ENCODE peak calls at places on chromosomes 16 and 17, in four cellular contexts. T, Z, J and H are unnamed samples.

GRCh38 chr17:72249441-72249840 is 128.6 kb downstream of the SOX9 start:
- DNase-seq in T (no peak), Z (no peak), J (no peak), H (no peak)

GRCh38 chr16:83515395-83515794 is 292.4 kb upstream of the HSBP1 start:
- DNase-seq in T (no peak), Z (no peak), J (no peak), H (no peak)

GRCh38 chr17:75518201-75518600 is 1.9 kb downstream of the TSEN54 start:
- DNase-seq in T (peak), Z (no peak), J (no peak), H (no peak)

GRCh38 chr16:8537691-8538342 is 52.5 kb downstream of the TMEM114 start:
- DNase-seq in T (no peak), Z (no peak), J (no peak), H (no peak)

GRCh38 chr17:60455378-60455777 is 33.1 kb downstream of the CHCT1 start:
- DNase-seq in T (no peak), Z (no peak), J (no peak), H (no peak)

GRCh38 chr16:70416748-70417616 is 21.9 kb downstream of the ST3GAL2 start:
- DNase-seq in T (no peak), Z (no peak), J (no peak), H (no peak)

GRCh38 chr16:67128887-67129286 is 19.1 kb downstream of the PHAF1 start:
- DNase-seq in T (no peak), Z (no peak), J (no peak), H (no peak)

GRCh38 chr17:13650096-13650675 is 48.5 kb upstream of the HS3ST3A1 start:
- DNase-seq in T (no peak), Z (no peak), J (no peak), H (no peak)

GRCh38 chr16:84662471-84662870 is 14.2 kb downstream of the KLHL36 start:
- DNase-seq in T (no peak), Z (no peak), J (no peak), H (no peak)

GRCh38 chr17:2214047-2214717 is 89.4 kb downstream of the SMG6 start:
- DNase-seq in T (no peak), Z (no peak), J (no peak), H (no peak)

GRCh38 chr17:51402881-51403280 is 142.5 kb downstream of the UTP18 start:
- DNase-seq in T (no peak), Z (no peak), J (no peak), H (no peak)

GRCh38 chr17:46733837-46734516 is 84.5 kb downstream of the WNT3 start:
- DNase-seq in T (no peak), Z (no peak), J (no peak), H (no peak)

GRCh38 chr16:47490471-47490870 is 29.3 kb downstream of the PHKB start:
- DNase-seq in T (no peak), Z (no peak), J (no peak), H (no peak)

GRCh38 chr17:2051388-2052237 is 3.3 kb upstream of the HIC1 start:
- DNase-seq in T (no peak), Z (no peak), J (no peak), H (no peak)

GRCh38 chr17:40525294-40525693 is 23.9 kb upstream of the TNS4 start:
- DNase-seq in T (no peak), Z (no peak), J (no peak), H (no peak)

GRCh38 chr17:61314368-61315078 is 85.1 kb upstream of the TBX2 start:
- DNase-seq in T (no peak), Z (peak), J (no peak), H (peak)

GRCh38 chr17:83069571-83069906 is 9.9 kb upstream of the METRNL start:
- DNase-seq in T (no peak), Z (no peak), J (no peak), H (no peak)

GRCh38 chr17:61836266-61837174 is 26.8 kb downstream of the BRIP1 start:
- DNase-seq in T (no peak), Z (no peak), J (no peak), H (no peak)

GRCh38 chr16:3577302-3577752 is at the start of gene NLRC3:
- DNase-seq in T (no peak), Z (no peak), J (no peak), H (no peak)

GRCh38 chr17:48351916-48352332 is 78.1 kb downstream of the SKAP1 start:
- DNase-seq in T (no peak), Z (peak), J (no peak), H (peak)

GRCh38 chr16:8675183-8676159 is 1.1 kb downstream of the ABAT start:
- DNase-seq in T (no peak), Z (peak), J (no peak), H (no peak)

GRCh38 chr17:61981323-61981722 is 53.5 kb upstream of the INTS2 start:
- DNase-seq in T (no peak), Z (no peak), J (no peak), H (no peak)

GRCh38 chr17:48624544-48625501 is 1.3 kb downstream of the HOXB9 start:
- DNase-seq in T (no peak), Z (peak), J (peak), H (peak)

GRCh38 chr17:4728124-4728523 is 3.1 kb upstream of the MED11 start:
- DNase-seq in T (no peak), Z (no peak), J (no peak), H (no peak)

GRCh38 chr16:75379911-75380847 is 53.1 kb downstream of the CFDP1 start:
- DNase-seq in T (peak), Z (no peak), J (no peak), H (no peak)

GRCh38 chr17:79789943-79790804 is 6.7 kb downstream of the CBX8 start:
- DNase-seq in T (no peak), Z (peak), J (no peak), H (no peak)

GRCh38 chr16:9144106-9144505 is 52.7 kb downstream of the HAPSTR1 start:
- DNase-seq in T (no peak), Z (no peak), J (no peak), H (no peak)

GRCh38 chr16:86205521-86206245 is 304.6 kb upstream of the FOXF1 start:
- DNase-seq in T (no peak), Z (no peak), J (no peak), H (no peak)

GRCh38 chr17:33686171-33686570 is 393.1 kb upstream of the ASIC2 start:
- DNase-seq in T (no peak), Z (peak), J (peak), H (no peak)

GRCh38 chr16:2033057-2033911 is 6.6 kb downstream of the NHERF2 start:
- DNase-seq in T (no peak), Z (peak), J (peak), H (peak)
- TF ChIP-seq JUND in T (no peak), Z (no peak), J (no peak), H (no peak)

DNA sequence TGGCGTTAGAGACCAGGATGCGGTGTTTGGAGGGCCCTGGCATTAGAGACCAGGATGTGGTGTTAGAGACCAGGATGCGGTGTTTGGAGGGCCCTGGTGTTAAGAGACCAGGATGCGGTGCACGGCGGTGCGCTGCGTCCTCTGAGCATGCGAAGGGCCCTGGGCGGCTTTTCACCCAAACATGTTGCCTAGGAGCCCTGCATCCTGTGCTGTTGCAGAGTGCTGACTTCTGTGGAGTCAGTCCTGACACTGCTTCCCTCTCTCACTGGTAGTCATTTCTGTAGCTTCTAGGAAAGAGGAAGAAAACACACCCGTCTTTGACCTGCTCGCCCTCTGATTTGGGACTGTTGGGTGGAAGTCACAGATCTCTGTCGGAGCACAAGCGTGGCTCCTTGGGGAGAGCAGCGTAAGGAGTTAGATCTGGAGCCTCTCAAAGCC is 141.2 kb downstream of the LAT start:
- DNase-seq in T (no peak), Z (no peak), J (no peak), H (no peak)
- TF ChIP-seq JUND in T (no peak), Z (no peak), J (no peak), H (no peak)

GRCh38 chr17:77783991-77784820 is 174.3 kb upstream of the TNRC6C start:
- DNase-seq in T (no peak), Z (no peak), J (no peak), H (no peak)
- TF ChIP-seq JUND in T (no peak), Z (no peak), J (no peak), H (no peak)

GRCh38 chr16:49756971-49757743 is 98.8 kb downstream of the ZNF423 start:
- DNase-seq in T (no peak), Z (no peak), J (no peak), H (no peak)

GRCh38 chr16:49757744-49758069 is 98.2 kb downstream of the ZNF423 start:
- DNase-seq in T (no peak), Z (no peak), J (no peak), H (no peak)

GRCh38 chr16:49755291-49755611 is 100.7 kb downstream of the ZNF423 start:
- DNase-seq in T (no peak), Z (peak), J (no peak), H (peak)

GRCh38 chr16:49754495-49755290 is 101.2 kb downstream of the ZNF423 start:
- DNase-seq in T (no peak), Z (peak), J (peak), H (no peak)

GRCh38 chr16:49755716-49756115 is 100.2 kb downstream of the ZNF423 start:
- DNase-seq in T (no peak), Z (peak), J (no peak), H (no peak)
- TF ChIP-seq JUND in T (no peak), Z (no peak), J (no peak), H (no peak)

DNA sequence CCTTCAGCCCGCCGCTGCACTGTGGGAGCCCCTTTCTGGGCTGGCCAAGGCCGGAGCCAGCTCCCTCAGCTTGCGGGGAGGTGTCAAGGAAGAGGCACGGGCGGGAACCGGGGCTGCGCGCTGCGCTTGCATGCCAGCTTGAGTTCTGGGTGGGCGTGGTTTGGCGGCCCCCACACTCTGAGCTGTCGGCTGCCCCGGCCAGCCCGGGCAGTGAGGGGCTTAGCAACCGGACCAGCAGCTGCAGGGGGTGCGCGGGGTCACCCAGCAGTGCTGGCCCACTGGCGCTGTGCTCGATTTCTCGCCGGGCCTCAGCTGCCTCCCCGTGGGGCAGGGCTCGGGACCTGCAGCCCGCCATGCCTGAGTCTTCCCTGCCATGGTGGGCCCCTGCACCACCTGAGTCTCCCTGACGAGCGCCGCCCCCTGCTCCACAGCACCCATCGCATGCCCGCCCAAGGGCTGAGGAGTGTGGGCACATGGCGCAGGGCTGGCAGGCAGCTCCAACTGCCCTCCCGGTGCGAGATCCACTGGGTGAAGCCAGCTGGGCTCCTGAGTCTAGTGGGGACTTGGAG is 17.0 kb downstream of the PRR11 start:
- DNase-seq in T (no peak), Z (no peak), J (no peak), H (no peak)
- TF ChIP-seq JUND in T (no peak), Z (no peak), J (no peak), H (no peak)

GRCh38 chr16:23642246-23642774 is 1.0 kb downstream of the DCTN5 start:
- DNase-seq in T (no peak), Z (no peak), J (no peak), H (no peak)
- TF ChIP-seq JUND in T (no peak), Z (no peak), J (no peak), H (no peak)

GRCh38 chr17:65472602-65473001 is 88.8 kb downstream of the AXIN2 start:
- DNase-seq in T (no peak), Z (no peak), J (no peak), H (no peak)
- TF ChIP-seq JUND in T (no peak), Z (no peak), J (no peak), H (no peak)

DNA sequence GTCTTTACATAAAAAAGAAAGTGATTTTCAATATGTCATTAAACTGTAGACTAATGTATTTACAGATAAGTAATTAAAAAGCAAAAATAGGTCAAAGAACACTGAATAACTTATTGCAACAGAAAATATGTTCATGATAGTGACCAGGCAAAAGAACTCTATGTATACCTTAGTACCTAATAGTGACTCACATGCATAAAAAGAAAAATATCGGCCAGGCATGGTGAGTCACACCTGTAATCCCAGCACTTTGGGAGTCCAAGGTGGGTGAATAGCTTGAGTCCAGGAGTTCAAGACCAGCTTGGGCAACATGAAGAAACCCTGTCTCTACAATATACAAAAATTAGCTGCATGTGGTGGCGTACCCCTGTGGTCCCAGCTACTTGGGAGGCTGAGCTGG is 33.0 kb upstream of the TOM1L1 start:
- DNase-seq in T (no peak), Z (no peak), J (no peak), H (no peak)
- TF ChIP-seq JUND in T (no peak), Z (no peak), J (no peak), H (no peak)

GRCh38 chr16:65068151-65068740 is 53.6 kb downstream of the CDH11 start:
- DNase-seq in T (no peak), Z (no peak), J (no peak), H (no peak)
- TF ChIP-seq JUND in T (no peak), Z (no peak), J (no peak), H (no peak)